ENCODE peak calls at places on chromosome X, in eight cellular contexts. E is WERI-Rb-1; K is AG08395; W is transverse colon; D is fibroblast of pulmonary artery; B is HT1080; S is naive thymus-derived CD8-positive, alpha-beta T cell; C is NCI-H1092 treated with DMSO at 0.1 percent for 48 hours. V is an unnamed sample.

GRCh38 chrX:17613979-17614572 is 123.2 kb upstream of the SCML1 start:
- DNase-seq in E (no peak), K (no peak), W (no peak), D (no peak), B (peak), S (no peak), C (peak), V (no peak)

GRCh38 chrX:9899640-9900075 is 67.5 kb upstream of the CLDN34 start:
- DNase-seq in E (peak), K (peak), W (no peak), D (peak), B (no peak), S (no peak), C (no peak), V (peak)

GRCh38 chrX:147876849-147877646 is 34.7 kb upstream of the FMR1 start:
- DNase-seq in E (no peak), K (no peak), W (no peak), D (no peak), B (no peak), S (no peak), C (no peak), V (no peak)

GRCh38 chrX:105483011-105483410 is 262.5 kb upstream of the TEX13A start:
- DNase-seq in E (no peak), K (peak), W (no peak), D (peak), B (peak), S (no peak), C (no peak), V (no peak)

GRCh38 chrX:146396409-146396808 is 413.2 kb upstream of the CXorf51B start:
- DNase-seq in E (no peak), K (no peak), W (no peak), D (no peak), B (no peak), S (no peak), C (no peak), V (no peak)

GRCh38 chrX:39205467-39205866 is 404.2 kb downstream of the MID1IP1 start:
- DNase-seq in E (no peak), K (no peak), W (no peak), D (no peak), B (no peak), S (no peak), C (no peak), V (no peak)

GRCh38 chrX:30618160-30618765 is 35.0 kb upstream of the GK start:
- DNase-seq in E (no peak), K (no peak), W (no peak), D (peak), B (no peak), S (no peak), C (no peak), V (no peak)

GRCh38 chrX:150623583-150623982 is 55.2 kb downstream of the MTM1 start:
- DNase-seq in E (no peak), K (no peak), W (no peak), D (no peak), B (no peak), S (no peak), C (no peak), V (no peak)

GRCh38 chrX:146854281-146854680 is 39.7 kb upstream of the CXorf51A start:
- DNase-seq in E (no peak), K (no peak), W (no peak), D (no peak), B (no peak), S (no peak), C (no peak), V (no peak)

GRCh38 chrX:64093761-64094160 is 111.7 kb downstream of the AMER1 start:
- DNase-seq in E (no peak), K (peak), W (no peak), D (peak), B (peak), S (no peak), C (peak), V (no peak)

GRCh38 chrX:14476169-14476568 is 53.2 kb upstream of the GLRA2 start:
- DNase-seq in E (no peak), K (peak), W (no peak), D (no peak), B (no peak), S (no peak), C (peak), V (no peak)

GRCh38 chrX:47745386-47745785 is 86.4 kb upstream of the UXT start:
- DNase-seq in E (no peak), K (no peak), W (no peak), D (no peak), B (no peak), S (no peak), C (no peak), V (no peak)

GRCh38 chrX:121356139-121356849 is 308.9 kb downstream of the GLUD2 start:
- DNase-seq in E (no peak), K (no peak), W (no peak), D (no peak), B (no peak), S (no peak), C (peak), V (no peak)

GRCh38 chrX:119228506-119229290 is 7.4 kb upstream of the PGRMC1 start:
- DNase-seq in E (no peak), K (peak), W (no peak), D (peak), B (peak), S (no peak), C (no peak), V (peak)

GRCh38 chrX:45801554-45801953 is 600.9 kb upstream of the DIPK2B start:
- DNase-seq in E (no peak), K (no peak), W (no peak), D (peak), B (peak), S (no peak), C (peak), V (no peak)

GRCh38 chrX:102959471-102959870 is 22.4 kb downstream of the RAB40AL start:
- DNase-seq in E (no peak), K (peak), W (no peak), D (peak), B (peak), S (no peak), C (no peak), V (no peak)

GRCh38 chrX:118807151-118808017 is 16.2 kb upstream of the ZCCHC12 start:
- DNase-seq in E (peak), K (peak), W (peak), D (peak), B (peak), S (peak), C (peak), V (no peak)

GRCh38 chrX:52563105-52563504 is 46.2 kb upstream of the XAGE1B start:
- DNase-seq in E (no peak), K (no peak), W (no peak), D (no peak), B (no peak), S (no peak), C (no peak), V (no peak)

GRCh38 chrX:150899191-150899757 is 806 bp upstream of the CD99L2 start:
- DNase-seq in E (peak), K (peak), W (peak), D (peak), B (no peak), S (no peak), C (peak), V (no peak)

GRCh38 chrX:68677998-68678397 is 30.5 kb downstream of the STARD8 start:
- DNase-seq in E (no peak), K (no peak), W (no peak), D (no peak), B (no peak), S (no peak), C (no peak), V (no peak)

GRCh38 chrX:103879339-103879738 is 47.3 kb upstream of the RAB9B start:
- DNase-seq in E (no peak), K (peak), W (no peak), D (peak), B (peak), S (no peak), C (no peak), V (no peak)

GRCh38 chrX:40920351-40920750 is 164.9 kb upstream of the USP9X start:
- DNase-seq in E (no peak), K (no peak), W (no peak), D (no peak), B (no peak), S (no peak), C (no peak), V (no peak)

GRCh38 chrX:102339312-102340298 is 92.6 kb downstream of the NXF2 start:
- DNase-seq in E (no peak), K (no peak), W (no peak), D (no peak), B (peak), S (no peak), C (no peak), V (no peak)

GRCh38 chrX:3638280-3638873 is 75.1 kb downstream of the PRKX start:
- DNase-seq in E (peak), K (peak), W (peak), D (peak), B (no peak), S (no peak), C (peak), V (no peak)

GRCh38 chrX:1743105-1743504 is 128.2 kb downstream of the ASMT start:
- DNase-seq in E (no peak), K (no peak), W (no peak), D (no peak), B (no peak), S (no peak), C (no peak), V (no peak)

GRCh38 chrX:115013705-115014104 is 3.7 kb downstream of the IL13RA2 start:
- DNase-seq in E (no peak), K (no peak), W (no peak), D (peak), B (peak), S (no peak), C (no peak), V (no peak)

GRCh38 chrX:35046646-35047231 is 104.1 kb downstream of the FAM47B start:
- DNase-seq in E (no peak), K (no peak), W (no peak), D (no peak), B (no peak), S (no peak), C (no peak), V (no peak)

GRCh38 chrX:24148535-24149345 is 789 bp upstream of the ZFX start:
- DNase-seq in E (no peak), K (peak), W (no peak), D (peak), B (peak), S (no peak), C (peak), V (no peak)

GRCh38 chrX:133583825-133584224 is 168.5 kb upstream of the GPC4 start:
- DNase-seq in E (no peak), K (no peak), W (no peak), D (no peak), B (no peak), S (no peak), C (no peak), V (no peak)

GRCh38 chrX:44042731-44043130 is 69.5 kb upstream of the NDP start:
- DNase-seq in E (no peak), K (no peak), W (no peak), D (peak), B (no peak), S (no peak), C (no peak), V (no peak)

GRCh38 chrX:125953769-125954168 is 212.3 kb downstream of the DCAF12L2 start:
- DNase-seq in E (no peak), K (no peak), W (no peak), D (no peak), B (no peak), S (no peak), C (no peak), V (no peak)

GRCh38 chrX:138849521-138849920 is 138.0 kb upstream of the FGF13 start:
- DNase-seq in E (no peak), K (no peak), W (no peak), D (no peak), B (no peak), S (no peak), C (no peak), V (no peak)

GRCh38 chrX:56974408-56974807 is 20.9 kb downstream of the SPIN3 start:
- DNase-seq in E (no peak), K (no peak), W (no peak), D (no peak), B (no peak), S (no peak), C (no peak), V (no peak)

GRCh38 chrX:141278306-141278705 is 36.0 kb upstream of the SPANXC start:
- DNase-seq in E (peak), K (peak), W (no peak), D (peak), B (peak), S (no peak), C (peak), V (no peak)

GRCh38 chrX:29229802-29230201 is 642.6 kb downstream of the IL1RAPL1 start:
- DNase-seq in E (no peak), K (no peak), W (no peak), D (no peak), B (peak), S (no peak), C (no peak), V (no peak)

GRCh38 chrX:84729809-84730208 is 227.6 kb upstream of the HDX start:
- DNase-seq in E (peak), K (peak), W (no peak), D (peak), B (peak), S (no peak), C (peak), V (no peak)

GRCh38 chrX:71650333-71650969 is 16.9 kb upstream of the LOC101059915 start:
- DNase-seq in E (peak), K (no peak), W (peak), D (no peak), B (no peak), S (no peak), C (peak), V (no peak)

GRCh38 chrX:57172544-57172943 is 35.3 kb upstream of the SPIN2A start:
- DNase-seq in E (no peak), K (no peak), W (no peak), D (peak), B (no peak), S (no peak), C (no peak), V (no peak)

V was measured in non-pigmented ciliary epithelial cell.